ENCODE peak calls at places on chromosome 19, in five cellular contexts. U is neural crest cell, R is head of caudate nucleus, W is NCI-H524 treated with DMSO at 0.1 percent for 48 hours, A is Caco-2. E is an unnamed sample.

GRCh38 chr19:46386151-46386550 is 27.2 kb downstream of the CCDC8 start:
- DNase-seq in U (no peak), A (no peak), W (no peak), R (no peak), E (no peak)

GRCh38 chr19:18203408-18203862 is 407 bp downstream of the RAB3A start:
- DNase-seq in R (peak; percentile 84), A (no peak), W (no peak), U (no peak), E (no peak)

GRCh38 chr19:3670796-3671679 is 29.2 kb downstream of the PIP5K1C start:
- DNase-seq in R (no peak), W (no peak), U (no peak), A (no peak), E (no peak)

GRCh38 chr19:42497492-42498226 is 30.6 kb downstream of the CEACAM1 start:
- DNase-seq in R (no peak), A (peak; percentile 88), W (no peak), U (no peak), E (peak; percentile 58)

GRCh38 chr19:36514012-36514612 is 14.0 kb downstream of the ZNF260 start:
- DNase-seq in U (no peak), A (no peak), R (no peak), W (no peak), E (no peak)

GRCh38 chr19:3151563-3152430 is 16.0 kb downstream of the GNA15 start:
- DNase-seq in U (no peak), A (no peak), R (no peak), W (no peak), E (no peak)

GRCh38 chr19:2613507-2614295 is 88.8 kb downstream of the GNG7 start:
- DNase-seq in A (no peak), U (peak; percentile 45), W (no peak), R (no peak), E (peak; percentile 61)

GRCh38 chr19:14495678-14496028 is 274 bp downstream of the GIPC1 start:
- DNase-seq in U (no peak), A (no peak), R (peak; percentile 52), W (no peak), E (peak; percentile 52)

GRCh38 chr19:18349524-18350128 is 9.2 kb downstream of the PGPEP1 start:
- DNase-seq in A (peak; percentile 50), U (peak; percentile 43), R (peak; percentile 64), W (no peak), E (peak; percentile 80)